ENCODE peak calls at places on chromosomes 3 and 15, in four cellular contexts. S, J, X and O are unnamed samples.

GRCh38 chr3:14505803-14506500 is 34.2 kb downstream of the GRIP2 start:
- DNase-seq in S (no peak), J (peak), X (no peak), O (no peak)

GRCh38 chr3:152578769-152579168 is 256.2 kb upstream of the P2RY1 start:
- DNase-seq in J (no peak), X (no peak), S (no peak), O (no peak)

GRCh38 chr3:36707623-36708409 is 56.5 kb downstream of the DCLK3 start:
- DNase-seq in S (peak), X (no peak), J (no peak), O (peak)

GRCh38 chr3:157082305-157082981 is 77.5 kb downstream of the CCNL1 start:
- DNase-seq in X (no peak), J (no peak), S (peak), O (peak)

GRCh38 chr3:136667081-136667480 is 85.1 kb downstream of the STAG1 start:
- DNase-seq in X (no peak), J (no peak), S (peak), O (no peak)

GRCh38 chr3:133941390-133941789 is 45.7 kb upstream of the RAB6B start:
- DNase-seq in S (peak), J (peak), X (peak), O (no peak)

GRCh38 chr15:61057830-61058529 is 171.1 kb downstream of the RORA start:
- DNase-seq in J (no peak), S (peak), X (no peak), O (no peak)

GRCh38 chr3:160691962-160692361 is 15.0 kb downstream of the ARL14 start:
- DNase-seq in S (no peak), J (no peak), X (no peak), O (no peak)

GRCh38 chr15:74411686-74412085 is 22.1 kb downstream of the SEMA7A start:
- DNase-seq in J (no peak), S (no peak), X (no peak), O (no peak)

GRCh38 chr3:193240850-193241706 is at the start of gene PLAAT1:
- DNase-seq in S (peak), J (peak), X (peak), O (peak)

GRCh38 chr3:53798144-53798543 is 48.1 kb downstream of the CHDH start:
- DNase-seq in S (no peak), J (no peak), X (no peak), O (no peak)

GRCh38 chr15:77002954-77003912 is 8.3 kb downstream of the PSTPIP1 start:
- DNase-seq in X (no peak), S (no peak), J (no peak), O (no peak)

GRCh38 chr3:27591811-27592210 is 107.6 kb upstream of the SLC4A7 start:
- DNase-seq in J (no peak), X (no peak), S (no peak), O (no peak)

GRCh38 chr3:108296239-108296638 is at the start of gene HHLA2:
- DNase-seq in X (no peak), S (peak), J (no peak), O (no peak)

GRCh38 chr3:59426851-59427565 is 377.2 kb upstream of the CFAP20DC start:
- DNase-seq in J (no peak), S (peak), X (no peak), O (peak)

GRCh38 chr3:64170270-64170669 is 55.0 kb downstream of the PRICKLE2 start:
- DNase-seq in J (no peak), S (no peak), X (no peak), O (no peak)

GRCh38 chr15:89178307-89178977 is 42.9 kb downstream of the RLBP1 start:
- DNase-seq in J (no peak), S (no peak), X (no peak), O (no peak)

GRCh38 chr15:50906954-50907865 is 1.3 kb upstream of the AP4E1 start:
- DNase-seq in X (no peak), J (no peak), S (peak), O (peak)

GRCh38 chr15:95760508-95760907 is 570.0 kb upstream of the NR2F2 start:
- DNase-seq in X (peak), J (peak), S (no peak), O (peak)

GRCh38 chr3:100400424-100400781 is 486 bp downstream of the TOMM70 start:
- DNase-seq in J (no peak), X (peak), S (peak), O (peak)

GRCh38 chr3:133506215-133506901 is 67.1 kb upstream of the CDV3 start:
- DNase-seq in J (no peak), S (no peak), X (no peak), O (no peak)

GRCh38 chr15:71109130-71109529 is 6.1 kb upstream of the THSD4 start:
- DNase-seq in S (peak), X (no peak), J (no peak), O (peak)

GRCh38 chr3:12903000-12903800 is 61.8 kb upstream of the RPL32 start:
- DNase-seq in J (no peak), X (no peak), S (no peak), O (no peak)

GRCh38 chr3:198080521-198081384 is 120.7 kb downstream of the LMLN start:
- DNase-seq in S (peak), X (peak), J (peak), O (peak)

GRCh38 chr3:15647629-15648167 is 46.2 kb downstream of the BTD start:
- DNase-seq in X (no peak), J (no peak), S (peak), O (peak)

GRCh38 chr15:96326551-96327154 is 3.8 kb upstream of the NR2F2 start:
- DNase-seq in J (peak), X (no peak), S (no peak), O (peak)

GRCh38 chr3:122314467-122314866 is 10.6 kb upstream of the CSTA start:
- DNase-seq in X (no peak), S (peak), J (no peak), O (no peak)

GRCh38 chr3:90007786-90008499 is 900.5 kb downstream of the EPHA3 start:
- DNase-seq in X (no peak), J (no peak), S (peak), O (peak)

GRCh38 chr15:26561130-26561529 is 211.7 kb downstream of the GABRB3 start:
- DNase-seq in X (no peak), S (no peak), J (no peak), O (no peak)

GRCh38 chr15:81516012-81516411 is 142.0 kb upstream of the TMC3 start:
- DNase-seq in X (no peak), S (peak), J (no peak), O (no peak)

GRCh38 chr3:184011230-184011876 is 6.3 kb downstream of the ABCC5 start:
- DNase-seq in X (no peak), J (no peak), S (peak), O (peak)

GRCh38 chr3:152298393-152299242 is 29.9 kb downstream of the MBNL1 start:
- DNase-seq in X (no peak), S (peak), J (no peak), O (peak)

GRCh38 chr3:99859855-99860254 is 42.2 kb downstream of the CMSS1 start:
- DNase-seq in X (no peak), S (peak), J (no peak), O (peak)

GRCh38 chr3:181628384-181628783 is 83.3 kb upstream of the SOX2 start:
- DNase-seq in X (no peak), S (no peak), J (no peak), O (no peak)

GRCh38 chr3:172354931-172355499 is 93.2 kb downstream of the GHSR start:
- DNase-seq in X (no peak), J (no peak), S (no peak), O (no peak)

GRCh38 chr3:52023860-52024764 is 28.4 kb upstream of the RPL29 start:
- DNase-seq in J (no peak), X (no peak), S (no peak), O (no peak)

GRCh38 chr3:32818431-32819085 is 761 bp downstream of the TRIM71 start:
- DNase-seq in X (no peak), J (no peak), S (no peak), O (no peak)

GRCh38 chr3:22319446-22319845 is 568.4 kb upstream of the ZNF385D start:
- DNase-seq in X (no peak), J (no peak), S (no peak), O (no peak)
- H3K9ac ChIP-seq in X (no peak), J (no peak), S (no peak), O (no peak)

DNA sequence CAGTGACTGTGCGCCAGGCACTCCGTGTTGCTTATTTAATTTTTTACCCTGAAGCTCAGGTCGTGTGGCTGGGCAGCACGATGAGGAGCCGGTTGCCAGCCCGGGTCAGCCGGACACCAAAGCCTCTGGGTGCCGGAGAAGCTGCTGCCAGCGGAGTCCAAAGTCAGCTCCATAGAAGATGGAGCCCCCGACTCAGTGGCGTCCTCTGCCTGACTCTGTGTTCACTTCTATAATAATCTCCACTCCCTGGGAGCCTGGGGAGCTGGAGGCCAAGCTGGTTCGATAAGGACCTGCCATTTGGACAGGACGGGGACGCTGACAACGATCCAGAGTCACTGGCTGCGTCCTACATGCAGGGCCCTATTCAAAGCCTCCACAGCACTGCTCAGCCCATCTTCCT is 78.6 kb downstream of the VGLL4 start:
- DNase-seq in J (no peak), X (no peak), S (no peak), O (no peak)
- H3K14ac ChIP-seq in J (no peak), X (no peak), S (no peak), O (no peak)

DNA sequence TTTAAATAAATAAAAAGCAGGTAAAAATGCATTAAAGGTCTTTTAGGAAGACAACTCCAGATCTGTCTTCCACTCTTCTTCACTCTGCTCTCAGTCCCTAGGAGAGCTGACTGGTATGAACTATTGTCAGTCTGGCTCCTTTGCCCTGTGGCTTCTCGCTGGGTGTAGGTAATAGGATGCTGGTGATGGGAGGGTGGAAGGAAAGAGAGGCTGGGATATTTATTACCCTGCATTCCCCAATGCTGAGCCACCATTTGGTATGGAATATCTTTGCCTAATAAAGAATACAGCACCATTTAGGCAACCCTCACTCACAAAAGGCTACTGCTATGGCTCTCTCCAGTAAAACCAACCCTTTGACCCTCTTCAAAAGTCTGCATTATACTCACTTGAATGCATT is 326.9 kb downstream of the CNTN3 start:
- DNase-seq in X (no peak), J (no peak), S (peak), O (no peak)
- H2AK5ac ChIP-seq in X (no peak), J (no peak), S (no peak), O (no peak)

DNA sequence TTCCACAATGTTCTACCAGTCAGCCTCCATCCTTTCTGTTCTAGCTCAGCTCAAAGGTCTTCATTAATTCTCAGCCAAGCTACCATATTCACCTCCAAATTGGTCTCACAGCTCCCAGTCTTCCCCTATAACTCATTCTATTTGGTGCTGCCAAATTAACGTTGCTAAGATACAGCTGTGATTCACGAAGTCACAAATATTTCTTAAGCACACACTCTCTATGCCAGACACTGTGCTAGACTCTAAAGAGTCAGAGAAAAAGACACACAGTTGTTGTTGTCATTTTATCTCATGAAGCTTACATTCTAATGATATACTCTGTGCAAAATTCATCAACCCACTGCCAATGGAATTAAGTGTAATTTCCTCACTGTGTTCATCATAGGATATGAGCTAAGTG is 102.8 kb downstream of the FRMD5 start:
- DNase-seq in S (peak), X (no peak), J (no peak), O (no peak)
- H3K9ac ChIP-seq in S (no peak), X (no peak), J (no peak), O (peak)

GRCh38 chr3:40427045-40427669 is 30.0 kb upstream of the RPL14 start:
- DNase-seq in S (no peak), J (peak), X (no peak), O (no peak)
- H3K14ac ChIP-seq in S (no peak), J (no peak), X (no peak), O (no peak)

DNA sequence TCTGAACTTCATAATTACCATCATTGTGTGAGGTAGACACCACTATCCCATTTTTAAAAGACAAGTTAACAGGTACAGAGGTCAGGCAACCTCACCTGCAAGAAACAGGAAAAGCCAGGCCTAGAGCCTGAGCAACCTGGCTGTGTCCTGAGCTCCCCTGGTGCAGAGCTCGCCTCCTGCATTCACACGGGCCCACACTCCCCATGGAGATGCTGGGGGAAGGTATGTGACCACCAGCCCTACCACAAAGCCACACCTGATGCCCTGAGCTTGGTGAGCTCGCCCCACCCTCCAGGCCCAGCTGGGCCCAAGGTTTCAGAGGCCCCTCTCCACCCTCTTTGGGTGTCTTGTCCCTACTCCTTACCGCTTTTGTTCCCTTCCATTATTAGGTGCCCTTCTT is 1.2 kb upstream of the EFCAB12 start:
- DNase-seq in J (peak), X (no peak), S (no peak), O (no peak)
- H2AK5ac ChIP-seq in J (no peak), X (no peak), S (no peak), O (no peak)